ENCODE peak calls at places on chromosome 14, in five cellular contexts. Q is H54, Z is HCT116, A is transverse colon, X is ovary. Y is an unnamed sample.

GRCh38 chr14:32968972-32969544 is 30.4 kb downstream of the NPAS3 start:
- DNase-seq in Q (no peak), Z (no peak), A (no peak), X (no peak), Y (no peak)

GRCh38 chr14:72894623-72895378 is 900 bp upstream of the DPF3 start:
- DNase-seq in Q (peak), Z (no peak), A (peak), X (no peak), Y (peak)

GRCh38 chr14:72559227-72559626 is 334.7 kb downstream of the DPF3 start:
- DNase-seq in Q (peak), Z (no peak), A (no peak), X (no peak), Y (no peak)

GRCh38 chr14:56156096-56156495 is 37.9 kb downstream of the PELI2 start:
- DNase-seq in Q (no peak), Z (no peak), A (no peak), X (no peak), Y (no peak)

GRCh38 chr14:34169561-34169960 is 218.7 kb upstream of the EGLN3 start:
- DNase-seq in Q (no peak), Z (no peak), A (no peak), X (no peak), Y (no peak)

GRCh38 chr14:106789318-106789717 is 1262.9 kb downstream of the TMEM121 start:
- DNase-seq in Q (no peak), Z (no peak), A (no peak), X (no peak), Y (no peak)

GRCh38 chr14:95341564-95341963 is 21.9 kb upstream of the CLMN start:
- DNase-seq in Q (no peak), Z (no peak), A (no peak), X (no peak), Y (no peak)

GRCh38 chr14:105888784-105889665 is 362.6 kb downstream of the TMEM121 start:
- DNase-seq in Q (no peak), Z (no peak), A (peak), X (no peak), Y (no peak)

GRCh38 chr14:21385170-21385904 is 1.5 kb upstream of the SUPT16H start:
- DNase-seq in Q (no peak), Z (no peak), A (no peak), X (no peak), Y (no peak)

GRCh38 chr14:30296956-30297405 is 262.0 kb upstream of the G2E3 start:
- DNase-seq in Q (no peak), Z (no peak), A (no peak), X (no peak), Y (no peak)

GRCh38 chr14:78152246-78153068 is 17.7 kb upstream of the NRXN3 start:
- DNase-seq in Q (no peak), Z (no peak), A (no peak), X (no peak), Y (no peak)

GRCh38 chr14:99266181-99267178 is 5.5 kb downstream of the BCL11B start:
- DNase-seq in Q (peak), Z (peak), A (peak), X (peak), Y (no peak)

GRCh38 chr14:96945721-96946120 is 148.5 kb downstream of the VRK1 start:
- DNase-seq in Q (no peak), Z (no peak), A (no peak), X (no peak), Y (peak)

GRCh38 chr14:23047751-23048693 is 6.0 kb downstream of the PSMB11 start:
- DNase-seq in Q (no peak), Z (no peak), A (no peak), X (peak), Y (no peak)

GRCh38 chr14:74954232-74954946 is 1.0 kb downstream of the PGF start:
- DNase-seq in Q (no peak), Z (no peak), A (no peak), X (peak), Y (no peak)

GRCh38 chr14:74956000-74956279 is 543 bp upstream of the PGF start:
- DNase-seq in Q (no peak), Z (no peak), A (no peak), X (no peak), Y (no peak)

GRCh38 chr14:74954947-74955228 is 509 bp downstream of the PGF start:
- DNase-seq in Q (no peak), Z (no peak), A (no peak), X (no peak), Y (no peak)

GRCh38 chr14:74956280-74957072 is 1.1 kb upstream of the PGF start:
- DNase-seq in Q (no peak), Z (no peak), A (no peak), X (no peak), Y (no peak)

GRCh38 chr14:74955229-74955999 is at the start of gene PGF:
- DNase-seq in Q (no peak), Z (peak), A (peak), X (peak), Y (peak)
- TF ChIP-seq POLR2A in Q (peak), Z (peak), A (peak), X (no peak), Y (no peak)

GRCh38 chr14:91387135-91387849 is 30.3 kb downstream of the CCDC88C start:
- DNase-seq in Q (no peak), Z (no peak), A (no peak), X (no peak), Y (no peak)

GRCh38 chr14:91387996-91388395 is 29.6 kb downstream of the CCDC88C start:
- DNase-seq in Q (no peak), Z (no peak), A (no peak), X (no peak), Y (no peak)

GRCh38 chr14:91390165-91390778 is 27.3 kb downstream of the CCDC88C start:
- DNase-seq in Q (no peak), Z (no peak), A (no peak), X (no peak), Y (no peak)

GRCh38 chr14:91389173-91389572 is 28.4 kb downstream of the CCDC88C start:
- DNase-seq in Q (no peak), Z (no peak), A (no peak), X (no peak), Y (no peak)

GRCh38 chr14:91388551-91388975 is 29.1 kb downstream of the CCDC88C start:
- DNase-seq in Q (no peak), Z (no peak), A (peak), X (no peak), Y (no peak)
- TF ChIP-seq POLR2A in Q (no peak), Z (no peak), A (no peak), X (no peak), Y (no peak)

GRCh38 chr14:55120466-55121144 is 8.4 kb upstream of the LGALS3 start:
- DNase-seq in Q (no peak), Z (no peak), A (peak), X (no peak), Y (no peak)
- TF ChIP-seq POLR2A in Q (no peak), Z (no peak), A (no peak), X (no peak), Y (no peak)

DNA sequence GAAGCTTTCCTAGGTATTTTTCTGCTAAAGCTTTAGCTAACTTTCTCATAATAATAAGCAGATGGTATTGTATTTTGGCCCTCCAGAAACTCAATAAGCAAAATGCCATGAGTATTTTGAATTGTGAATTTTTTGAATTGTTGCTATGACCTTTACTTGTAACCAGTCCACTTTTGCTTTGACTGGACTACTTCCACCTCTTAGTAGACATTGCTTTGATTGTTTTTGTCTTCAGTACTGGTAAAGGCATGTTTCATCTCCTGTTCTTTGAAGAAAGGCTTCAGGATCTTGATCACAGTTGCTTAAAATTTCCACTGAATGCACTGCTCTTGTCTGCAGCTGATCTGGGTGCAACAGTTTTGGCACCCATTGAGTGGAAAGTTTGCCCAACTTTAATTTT is 102.3 kb downstream of the TRMT5 start:
- DNase-seq in Q (no peak), Z (no peak), A (no peak), X (no peak), Y (no peak)
- TF ChIP-seq POLR2A in Q (no peak), Z (no peak), A (no peak), X (no peak), Y (no peak)

DNA sequence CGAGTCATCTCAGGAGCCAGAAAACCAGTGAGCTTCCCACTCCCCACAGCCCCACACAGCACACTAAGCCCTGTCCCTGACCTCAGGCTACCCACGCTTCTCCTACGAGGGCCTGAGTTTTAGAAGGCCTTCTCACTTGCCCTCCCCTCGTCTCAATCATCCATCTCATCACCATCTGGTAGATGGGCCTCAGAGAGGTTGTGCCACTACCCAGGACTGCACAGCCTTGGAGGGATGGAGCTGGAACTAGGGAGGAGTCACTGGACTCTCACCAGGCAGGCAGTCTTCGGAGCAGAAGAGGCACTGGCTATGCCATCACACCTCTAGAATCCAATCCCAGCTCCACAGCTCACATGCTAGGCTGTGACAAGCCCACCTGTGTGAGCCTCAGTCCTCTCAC is 52.3 kb downstream of the ITPK1 start:
- DNase-seq in Q (no peak), Z (no peak), A (no peak), X (no peak), Y (no peak)
- TF ChIP-seq POLR2A in Q (no peak), Z (no peak), A (no peak), X (no peak), Y (no peak)

DNA sequence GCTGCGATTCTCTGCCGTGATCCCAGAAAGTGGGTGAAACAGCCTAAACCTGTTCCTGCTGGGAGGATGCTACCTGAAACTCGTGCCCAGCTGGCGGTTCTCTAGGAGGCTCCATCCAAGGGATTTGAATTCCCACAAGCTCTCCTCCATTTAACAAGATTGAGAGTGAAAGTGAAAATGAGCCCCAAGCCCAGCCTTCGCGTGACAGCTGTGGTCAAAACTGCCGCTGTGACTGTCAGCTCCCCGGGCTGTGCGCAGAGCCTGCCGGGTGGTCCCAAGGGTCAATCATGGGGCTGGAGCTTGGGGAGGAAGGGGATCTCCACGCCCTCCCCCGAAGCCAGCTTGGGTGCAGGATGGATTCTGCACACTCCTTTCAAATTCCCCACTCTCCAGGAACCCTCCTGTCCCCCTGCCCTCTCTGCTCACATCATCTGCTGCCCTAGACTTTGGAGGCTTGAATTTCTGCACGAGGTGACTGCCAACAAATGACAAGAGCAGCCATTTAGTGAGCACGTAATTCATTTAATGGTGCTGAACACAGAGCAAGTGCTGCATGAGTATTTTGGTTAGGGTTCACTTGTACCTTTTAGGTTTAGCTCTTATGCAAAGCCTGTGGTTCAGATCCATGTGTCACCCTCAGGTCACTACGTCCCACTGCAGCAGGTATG is 5.3 kb downstream of the ASB2 start:
- DNase-seq in Q (no peak), Z (no peak), A (peak), X (no peak), Y (no peak)
- TF ChIP-seq POLR2A in Q (no peak), Z (no peak), A (no peak), X (no peak), Y (no peak)

GRCh38 chr14:64296561-64296960 is 2.4 kb upstream of the ESR2 start:
- DNase-seq in Q (no peak), Z (no peak), A (no peak), X (no peak), Y (no peak)

GRCh38 chr14:64292197-64292596 is 2.0 kb downstream of the ESR2 start:
- DNase-seq in Q (no peak), Z (no peak), A (no peak), X (no peak), Y (no peak)

GRCh38 chr14:64293976-64294671 is at the start of gene ESR2:
- DNase-seq in Q (no peak), Z (no peak), A (peak), X (peak), Y (peak)

GRCh38 chr14:64298773-64299172 is 4.6 kb upstream of the ESR2 start:
- DNase-seq in Q (no peak), Z (no peak), A (no peak), X (no peak), Y (no peak)

GRCh38 chr14:64294672-64295413 is 672 bp upstream of the ESR2 start:
- DNase-seq in Q (peak), Z (peak), A (peak), X (peak), Y (peak)
- TF ChIP-seq POLR2A in Q (no peak), Z (no peak), A (no peak), X (no peak), Y (no peak)

DNA sequence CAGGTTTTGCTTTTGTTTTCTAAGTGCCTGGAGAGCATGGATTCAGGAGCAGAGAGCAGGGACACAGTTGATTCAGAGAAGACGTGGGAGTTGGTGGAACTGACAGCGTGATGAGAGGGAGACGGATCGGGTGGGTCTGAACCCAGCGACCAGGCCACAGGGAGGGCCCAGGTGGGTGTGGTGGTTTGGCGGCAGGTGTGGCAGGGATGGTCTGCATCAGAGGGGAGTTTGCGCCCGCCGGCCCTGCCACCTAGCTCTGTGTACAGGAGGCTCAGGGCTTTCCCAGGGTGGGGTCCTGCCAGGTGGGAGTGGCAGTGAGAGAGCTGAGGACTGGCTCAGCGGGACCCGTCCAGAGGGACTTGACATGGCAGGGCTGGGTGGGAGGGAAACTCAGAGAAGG is 33.3 kb upstream of the DIO3 start:
- DNase-seq in Q (no peak), Z (no peak), A (no peak), X (no peak), Y (no peak)
- TF ChIP-seq POLR2A in Q (no peak), Z (no peak), A (no peak), X (no peak), Y (no peak)

GRCh38 chr14:68789798-68790655 is 2.8 kb downstream of the ZFP36L1 start:
- DNase-seq in Q (no peak), Z (no peak), A (peak), X (peak), Y (no peak)
- TF ChIP-seq POLR2A in Q (no peak), Z (no peak), A (no peak), X (no peak), Y (no peak)

GRCh38 chr14:75005357-75005756 is 2.6 kb downstream of the EIF2B2 start:
- DNase-seq in Q (no peak), Z (no peak), A (no peak), X (no peak), Y (no peak)

GRCh38 chr14:75001899-75002298 is 822 bp upstream of the EIF2B2 start:
- DNase-seq in Q (no peak), Z (no peak), A (no peak), X (no peak), Y (no peak)

GRCh38 chr14:75003250-75004027 is 718 bp downstream of the EIF2B2 start:
- DNase-seq in Q (no peak), Z (no peak), A (peak), X (no peak), Y (no peak)

GRCh38 chr14:75001261-75001660 is 1.5 kb upstream of the EIF2B2 start:
- DNase-seq in Q (no peak), Z (no peak), A (no peak), X (no peak), Y (no peak)

DNA sequence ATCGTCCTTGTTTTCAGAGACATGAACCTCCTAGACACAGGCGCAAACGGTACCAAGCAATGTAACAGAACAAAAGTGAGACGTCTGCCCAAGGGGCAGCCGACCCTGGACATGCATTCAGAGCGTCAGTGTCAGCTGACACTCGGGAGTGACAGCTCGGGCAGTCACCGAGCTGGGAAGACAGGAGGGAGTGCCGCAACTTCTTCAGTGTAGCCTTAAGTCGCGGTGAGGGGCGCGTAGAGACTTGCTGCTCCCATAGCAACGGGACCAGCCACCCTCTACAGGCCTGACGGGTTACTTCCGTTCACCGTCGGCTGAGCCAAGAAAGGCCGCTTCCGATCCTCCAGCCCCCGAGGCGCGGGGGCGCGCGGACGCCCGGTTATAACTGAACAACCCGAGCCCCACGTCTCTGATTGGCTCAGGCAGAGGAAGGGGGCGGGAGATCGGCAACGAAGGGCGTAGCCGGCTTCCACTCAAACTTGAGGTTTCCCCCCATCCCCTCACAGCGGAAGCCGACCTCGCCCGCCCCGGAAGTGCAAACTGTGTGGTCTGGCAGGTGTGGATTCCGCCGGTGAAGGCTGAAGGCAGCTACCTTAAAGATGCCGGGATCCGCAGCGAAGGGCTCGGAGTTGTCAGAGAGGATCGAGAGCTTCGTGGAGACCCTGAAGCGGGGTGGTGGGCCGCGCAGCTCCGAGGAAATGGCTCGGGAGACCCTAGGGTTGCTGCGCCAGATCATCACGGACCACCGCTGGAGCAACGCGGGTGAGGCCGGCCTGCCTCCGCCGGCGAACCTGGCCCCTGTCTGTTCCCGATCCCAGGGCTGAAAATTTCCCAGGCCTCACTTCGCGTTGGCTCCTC is at the start of gene EIF2B2:
- DNase-seq in Q (peak), Z (peak), A (peak), X (peak), Y (peak)
- TF ChIP-seq POLR2A in Q (peak), Z (peak), A (peak), X (no peak), Y (peak)